ENCODE peak calls at places on chromosomes 5 and 9, in eight cellular contexts. W, L, C, Z, Q, J, R and V are unnamed samples.

GRCh38 chr9:111297061-111297824 is 32.8 kb downstream of the OR2K2 start:
- DNase-seq in W (no peak), L (no peak), C (no peak), Z (no peak), Q (no peak), J (no peak), R (no peak), V (no peak)

GRCh38 chr5:20166496-20166895 is 178.5 kb upstream of the CDH18 start:
- DNase-seq in W (no peak), L (no peak), C (no peak), Z (no peak), Q (no peak), J (no peak), R (no peak), V (no peak)

GRCh38 chr5:176778921-176779465 is 31.4 kb upstream of the UNC5A start:
- DNase-seq in W (no peak), L (no peak), C (no peak), Z (no peak), Q (no peak), J (no peak), R (no peak), V (no peak)

GRCh38 chr9:104905153-104905901 is 22.6 kb downstream of the ABCA1 start:
- DNase-seq in W (no peak), L (no peak), C (no peak), Z (peak), Q (no peak), J (no peak), R (no peak), V (no peak)

GRCh38 chr9:123795336-123795735 is 134.6 kb downstream of the DENND1A start:
- DNase-seq in W (no peak), L (no peak), C (no peak), Z (no peak), Q (no peak), J (no peak), R (no peak), V (no peak)

GRCh38 chr5:129771058-129771838 is 23.4 kb downstream of the MINAR2 start:
- DNase-seq in W (peak), L (no peak), C (peak), Z (peak), Q (peak), J (peak), R (peak), V (peak)

GRCh38 chr5:103703617-103704016 is 141.0 kb upstream of the NUDT12 start:
- DNase-seq in W (no peak), L (no peak), C (no peak), Z (no peak), Q (no peak), J (no peak), R (no peak), V (no peak)

GRCh38 chr9:96782241-96782640 is 4.4 kb upstream of the ZNF510 start:
- DNase-seq in W (no peak), L (no peak), C (no peak), Z (no peak), Q (no peak), J (no peak), R (no peak), V (no peak)

GRCh38 chr5:10654566-10654965 is 90.7 kb downstream of the ANKRD33B start:
- DNase-seq in W (no peak), L (no peak), C (no peak), Z (no peak), Q (no peak), J (no peak), R (no peak), V (no peak)

GRCh38 chr5:1570975-1571374 is 47.2 kb upstream of the LPCAT1 start:
- DNase-seq in W (no peak), L (no peak), C (no peak), Z (no peak), Q (no peak), J (no peak), R (no peak), V (no peak)

GRCh38 chr9:134804871-134805270 is 75.7 kb upstream of the FCN2 start:
- DNase-seq in W (no peak), L (no peak), C (no peak), Z (no peak), Q (no peak), J (no peak), R (no peak), V (no peak)

GRCh38 chr5:90504743-90505142 is 24.6 kb downstream of the LYSMD3 start:
- DNase-seq in W (no peak), L (no peak), C (no peak), Z (no peak), Q (no peak), J (no peak), R (no peak), V (no peak)

GRCh38 chr5:159825551-159826051 is 90.7 kb upstream of the ADRA1B start:
- DNase-seq in W (no peak), L (no peak), C (no peak), Z (peak), Q (no peak), J (no peak), R (no peak), V (peak)

GRCh38 chr9:130328349-130328801 is 62.8 kb downstream of the HMCN2 start:
- DNase-seq in W (peak), L (no peak), C (no peak), Z (peak), Q (no peak), J (no peak), R (no peak), V (peak)

GRCh38 chr9:72477862-72478564 is 43.4 kb upstream of the TMC1 start:
- DNase-seq in W (no peak), L (no peak), C (no peak), Z (peak), Q (no peak), J (no peak), R (no peak), V (no peak)

GRCh38 chr9:110116543-110116885 is 91.4 kb downstream of the C9orf152 start:
- DNase-seq in W (no peak), L (no peak), C (no peak), Z (peak), Q (no peak), J (no peak), R (no peak), V (no peak)

GRCh38 chr9:28810375-28811075 is 1237.2 kb upstream of the C9orf72 start:
- DNase-seq in W (no peak), L (no peak), C (no peak), Z (no peak), Q (no peak), J (no peak), R (no peak), V (no peak)

GRCh38 chr9:37935106-37935505 is 31.2 kb upstream of the SLC25A51 start:
- DNase-seq in W (no peak), L (no peak), C (no peak), Z (no peak), Q (no peak), J (no peak), R (no peak), V (no peak)

GRCh38 chr5:133991171-133991910 is 13.4 kb downstream of the VDAC1 start:
- DNase-seq in W (no peak), L (no peak), C (no peak), Z (no peak), Q (no peak), J (no peak), R (no peak), V (no peak)

GRCh38 chr5:16617272-16617973 is 626 bp upstream of the RETREG1 start:
- DNase-seq in W (peak), L (peak), C (no peak), Z (no peak), Q (no peak), J (no peak), R (no peak), V (no peak)

GRCh38 chr5:37723147-37723961 is 116.5 kb downstream of the GDNF start:
- DNase-seq in W (no peak), L (no peak), C (peak), Z (peak), Q (peak), J (no peak), R (no peak), V (peak)

GRCh38 chr9:99180199-99180598 is 41.5 kb downstream of the ALG2 start:
- DNase-seq in W (no peak), L (no peak), C (no peak), Z (no peak), Q (no peak), J (no peak), R (no peak), V (no peak)

GRCh38 chr5:179304466-179304865 is 40.8 kb downstream of the ADAMTS2 start:
- DNase-seq in W (no peak), L (no peak), C (no peak), Z (peak), Q (no peak), J (no peak), R (no peak), V (no peak)

GRCh38 chr5:72108200-72109050 is 1.1 kb downstream of the MAP1B start:
- DNase-seq in W (peak), L (no peak), C (peak), Z (peak), Q (peak), J (no peak), R (no peak), V (peak)

GRCh38 chr5:38576442-38576841 is 20.0 kb upstream of the LIFR start:
- DNase-seq in W (peak), L (no peak), C (no peak), Z (no peak), Q (no peak), J (no peak), R (no peak), V (peak)

GRCh38 chr9:92196909-92197308 is 81.7 kb upstream of the SPTLC1 start:
- DNase-seq in W (no peak), L (no peak), C (no peak), Z (peak), Q (no peak), J (no peak), R (no peak), V (no peak)